ENCODE peak calls at places on chromosomes 7 and 10, in four cellular contexts. One of them, this sample, is unnamed.

GRCh38 chr7:113694149-113694548 is 224.7 kb downstream of the PPP1R3A start:
- DNase-seq in CD8-positive, alpha-beta T cell: no peak
- DNase-seq in naive thymus-derived CD4-positive, alpha-beta T cell: no peak
- DNase-seq in Daoy: no peak
- DNase-seq in this sample: no peak

GRCh38 chr7:159096736-159097581 is 47.7 kb downstream of the VIPR2 start:
- DNase-seq in CD8-positive, alpha-beta T cell: no peak
- DNase-seq in naive thymus-derived CD4-positive, alpha-beta T cell: no peak
- DNase-seq in Daoy: no peak
- DNase-seq in this sample: no peak

GRCh38 chr7:45992831-45993230 is 71.8 kb upstream of the IGFBP3 start:
- DNase-seq in CD8-positive, alpha-beta T cell: no peak
- DNase-seq in naive thymus-derived CD4-positive, alpha-beta T cell: no peak
- DNase-seq in Daoy: no peak
- DNase-seq in this sample: no peak

GRCh38 chr7:151993977-151994676 is 31.3 kb upstream of the GALNT11 start:
- DNase-seq in CD8-positive, alpha-beta T cell: no peak
- DNase-seq in naive thymus-derived CD4-positive, alpha-beta T cell: no peak
- DNase-seq in Daoy: peak
- DNase-seq in this sample: no peak

GRCh38 chr10:79976999-79977398 is 28.1 kb upstream of the SFTPD start:
- DNase-seq in CD8-positive, alpha-beta T cell: no peak
- DNase-seq in naive thymus-derived CD4-positive, alpha-beta T cell: no peak
- DNase-seq in Daoy: no peak
- DNase-seq in this sample: no peak

GRCh38 chr10:113041841-113042745 is 92.0 kb downstream of the TCF7L2 start:
- DNase-seq in CD8-positive, alpha-beta T cell: no peak
- DNase-seq in naive thymus-derived CD4-positive, alpha-beta T cell: no peak
- DNase-seq in Daoy: no peak
- DNase-seq in this sample: no peak

GRCh38 chr7:105887569-105888199 is 11.3 kb upstream of the ATXN7L1 start:
- DNase-seq in CD8-positive, alpha-beta T cell: no peak
- DNase-seq in naive thymus-derived CD4-positive, alpha-beta T cell: no peak
- DNase-seq in Daoy: no peak
- DNase-seq in this sample: no peak

GRCh38 chr7:140217750-140218501 is 41.1 kb upstream of the KDM7A start:
- DNase-seq in CD8-positive, alpha-beta T cell: no peak
- DNase-seq in naive thymus-derived CD4-positive, alpha-beta T cell: no peak
- DNase-seq in Daoy: no peak
- DNase-seq in this sample: no peak

GRCh38 chr10:118504044-118504944 is 91.2 kb downstream of the PRLHR start:
- DNase-seq in CD8-positive, alpha-beta T cell: no peak
- DNase-seq in naive thymus-derived CD4-positive, alpha-beta T cell: no peak
- DNase-seq in Daoy: peak
- DNase-seq in this sample: peak

GRCh38 chr10:84608126-84608525 is 279.7 kb downstream of the CCSER2 start:
- DNase-seq in CD8-positive, alpha-beta T cell: no peak
- DNase-seq in naive thymus-derived CD4-positive, alpha-beta T cell: no peak
- DNase-seq in Daoy: no peak
- DNase-seq in this sample: no peak

GRCh38 chr7:123557631-123558505 is at the start of gene NDUFA5:
- DNase-seq in CD8-positive, alpha-beta T cell: peak
- DNase-seq in naive thymus-derived CD4-positive, alpha-beta T cell: peak
- DNase-seq in Daoy: peak
- DNase-seq in this sample: peak

GRCh38 chr10:13882112-13882711 is 295.4 kb downstream of the PRPF18 start:
- DNase-seq in CD8-positive, alpha-beta T cell: no peak
- DNase-seq in naive thymus-derived CD4-positive, alpha-beta T cell: no peak
- DNase-seq in Daoy: peak
- DNase-seq in this sample: peak

GRCh38 chr7:50751136-50751535 is 31.6 kb downstream of the GRB10 start:
- DNase-seq in CD8-positive, alpha-beta T cell: no peak
- DNase-seq in naive thymus-derived CD4-positive, alpha-beta T cell: no peak
- DNase-seq in Daoy: no peak
- DNase-seq in this sample: no peak

GRCh38 chr7:33732462-33732861 is 172.9 kb upstream of the BMPER start:
- DNase-seq in CD8-positive, alpha-beta T cell: no peak
- DNase-seq in naive thymus-derived CD4-positive, alpha-beta T cell: no peak
- DNase-seq in Daoy: no peak
- DNase-seq in this sample: no peak

GRCh38 chr7:39589323-39590111 is 23.3 kb downstream of the YAE1 start:
- DNase-seq in CD8-positive, alpha-beta T cell: peak
- DNase-seq in naive thymus-derived CD4-positive, alpha-beta T cell: peak
- DNase-seq in Daoy: peak
- DNase-seq in this sample: peak

GRCh38 chr10:123666318-123667291 is at the start of gene GPR26:
- DNase-seq in CD8-positive, alpha-beta T cell: no peak
- DNase-seq in naive thymus-derived CD4-positive, alpha-beta T cell: no peak
- DNase-seq in Daoy: peak
- DNase-seq in this sample: no peak

GRCh38 chr7:96400518-96400917 is 78.6 kb upstream of the SLC25A13 start:
- DNase-seq in CD8-positive, alpha-beta T cell: no peak
- DNase-seq in naive thymus-derived CD4-positive, alpha-beta T cell: no peak
- DNase-seq in Daoy: no peak
- DNase-seq in this sample: no peak

GRCh38 chr7:37494940-37495339 is 46.3 kb upstream of the ELMO1 start:
- DNase-seq in CD8-positive, alpha-beta T cell: no peak
- DNase-seq in naive thymus-derived CD4-positive, alpha-beta T cell: no peak
- DNase-seq in Daoy: peak
- DNase-seq in this sample: no peak

GRCh38 chr7:103293526-103293925 is 3.7 kb upstream of the PMPCB start:
- DNase-seq in CD8-positive, alpha-beta T cell: no peak
- DNase-seq in naive thymus-derived CD4-positive, alpha-beta T cell: no peak
- DNase-seq in Daoy: no peak
- DNase-seq in this sample: no peak

GRCh38 chr7:54841772-54842707 is 83.0 kb upstream of the SEC61G start:
- DNase-seq in CD8-positive, alpha-beta T cell: no peak
- DNase-seq in naive thymus-derived CD4-positive, alpha-beta T cell: no peak
- DNase-seq in Daoy: peak
- DNase-seq in this sample: peak

GRCh38 chr10:70514591-70514990 is 36.0 kb downstream of the PALD1 start:
- DNase-seq in CD8-positive, alpha-beta T cell: no peak
- DNase-seq in naive thymus-derived CD4-positive, alpha-beta T cell: no peak
- DNase-seq in Daoy: no peak
- DNase-seq in this sample: no peak

GRCh38 chr10:92727550-92727949 is 37.8 kb downstream of the HHEX start:
- DNase-seq in CD8-positive, alpha-beta T cell: no peak
- DNase-seq in naive thymus-derived CD4-positive, alpha-beta T cell: no peak
- DNase-seq in Daoy: no peak
- DNase-seq in this sample: peak

GRCh38 chr7:111010833-111011232 is 80.1 kb upstream of the LRRN3 start:
- DNase-seq in CD8-positive, alpha-beta T cell: no peak
- DNase-seq in naive thymus-derived CD4-positive, alpha-beta T cell: no peak
- DNase-seq in Daoy: no peak
- DNase-seq in this sample: no peak

GRCh38 chr7:104982308-104982755 is 31.7 kb upstream of the KMT2E start:
- DNase-seq in CD8-positive, alpha-beta T cell: no peak
- DNase-seq in naive thymus-derived CD4-positive, alpha-beta T cell: no peak
- DNase-seq in Daoy: peak
- DNase-seq in this sample: no peak

GRCh38 chr10:74310652-74311257 is 159.7 kb downstream of the ADK start:
- DNase-seq in CD8-positive, alpha-beta T cell: no peak
- DNase-seq in naive thymus-derived CD4-positive, alpha-beta T cell: no peak
- DNase-seq in Daoy: no peak
- DNase-seq in this sample: no peak

GRCh38 chr10:112792487-112793196 is 157.4 kb upstream of the TCF7L2 start:
- DNase-seq in CD8-positive, alpha-beta T cell: no peak
- DNase-seq in naive thymus-derived CD4-positive, alpha-beta T cell: no peak
- DNase-seq in Daoy: no peak
- DNase-seq in this sample: peak

GRCh38 chr7:22853674-22854157 is 31.1 kb upstream of the TOMM7 start:
- DNase-seq in CD8-positive, alpha-beta T cell: no peak
- DNase-seq in naive thymus-derived CD4-positive, alpha-beta T cell: peak
- DNase-seq in Daoy: no peak
- DNase-seq in this sample: no peak

GRCh38 chr10:124721295-124722052 is 22.7 kb downstream of the FAM53B start:
- DNase-seq in CD8-positive, alpha-beta T cell: no peak
- DNase-seq in naive thymus-derived CD4-positive, alpha-beta T cell: no peak
- DNase-seq in Daoy: no peak
- DNase-seq in this sample: no peak

This sample was measured in foreskin fibroblast.